ENCODE peak calls at places on chromosomes 2 and 18, in eight cellular contexts. C is body of pancreas, X is BJ, E is heart right ventricle, Q is BE2C, D is endothelial cell, Z is fibroblast of lung, R is left ventricle myocardium inferior. P is an unnamed sample.

GRCh38 chr18:40046596-40046995 is 1908.4 kb upstream of the PIK3C3 start:
- DNase-seq in D (no peak), Z (no peak), X (no peak), R (no peak), C (no peak), E (no peak), Q (no peak), P (no peak)

GRCh38 chr2:236125541-236125940 is 42.6 kb downstream of the GBX2 start:
- DNase-seq in E (no peak), R (no peak), D (no peak), X (no peak), Q (no peak), Z (no peak), C (no peak), P (no peak)

GRCh38 chr2:38293152-38293865 is 83.8 kb downstream of the ATL2 start:
- DNase-seq in C (no peak), E (no peak), X (no peak), D (no peak), Q (no peak), R (no peak), Z (no peak), P (no peak)

GRCh38 chr2:119862127-119862889 is 102.6 kb downstream of the PTPN4 start:
- DNase-seq in R (no peak), Z (no peak), Q (no peak), X (no peak), C (no peak), E (no peak), D (no peak), P (no peak)

GRCh38 chr2:42164046-42164445 is 5.1 kb upstream of the EML4 start:
- DNase-seq in C (no peak), E (no peak), R (no peak), Q (no peak), D (no peak), Z (no peak), X (no peak), P (no peak)

GRCh38 chr2:39546937-39547336 is 109.9 kb upstream of the MAP4K3 start:
- DNase-seq in C (no peak), X (no peak), Z (peak; percentile 58), Q (no peak), D (no peak), E (no peak), R (no peak), P (no peak)

GRCh38 chr2:217837001-217837491 is 165.7 kb downstream of the TNS1 start:
- DNase-seq in C (peak; percentile 42), D (no peak), Q (no peak), E (peak; percentile 84), Z (peak; percentile 49), X (peak; percentile 7), R (peak; percentile 89), P (peak; percentile 91)

GRCh38 chr2:10447300-10448207 is 573 bp downstream of the ODC1 start:
- DNase-seq in D (peak; percentile 28), R (no peak), Z (peak; percentile 51), Q (no peak), E (no peak), X (no peak), C (peak; percentile 69), P (no peak)

GRCh38 chr2:79882548-79882947 is 369.7 kb downstream of the CTNNA2 start:
- DNase-seq in C (no peak), E (no peak), Q (no peak), Z (no peak), D (no peak), R (no peak), X (no peak), P (no peak)

GRCh38 chr2:120880381-120880780 is 144.7 kb downstream of the GLI2 start:
- DNase-seq in X (no peak), Q (no peak), R (no peak), D (no peak), C (no peak), Z (peak; percentile 89), E (no peak), P (no peak)

GRCh38 chr2:235003096-235003775 is 51.4 kb downstream of the SH3BP4 start:
- DNase-seq in E (no peak), D (no peak), Z (no peak), Q (no peak), X (no peak), R (no peak), C (no peak), P (no peak)

GRCh38 chr2:239954166-239955085 is 70.7 kb downstream of the NDUFA10 start:
- DNase-seq in Z (peak; percentile 55), R (peak; percentile 22), D (no peak), Q (no peak), X (no peak), C (no peak), E (no peak), P (no peak)

GRCh38 chr2:135745545-135745944 is 3.9 kb downstream of the UBXN4 start:
- DNase-seq in C (no peak), E (no peak), X (peak; percentile 63), Q (no peak), D (no peak), Z (peak; percentile 87), R (no peak), P (no peak)

GRCh38 chr2:164014068-164014577 is 278.3 kb upstream of the FIGN start:
- DNase-seq in Z (peak; percentile 79), Q (no peak), D (no peak), C (no peak), E (peak; percentile 6), R (peak; percentile 26), X (no peak), P (no peak)

GRCh38 chr2:9110893-9111569 is 95.6 kb upstream of the ASAP2 start:
- DNase-seq in Q (no peak), C (no peak), E (no peak), Z (peak; percentile 43), X (no peak), D (peak; percentile 64), R (no peak), P (no peak)

GRCh38 chr2:47512581-47513083 is 109.7 kb downstream of the MSH2 start:
- DNase-seq in Q (peak; percentile 28), X (no peak), C (no peak), Z (no peak), E (no peak), R (no peak), D (peak; percentile 9), P (no peak)

GRCh38 chr2:195498176-195498575 is 158.8 kb upstream of the SLC39A10 start:
- DNase-seq in X (no peak), D (peak; percentile 34), E (no peak), Z (peak; percentile 19), Q (peak; percentile 38), C (peak; percentile 19), R (no peak), P (peak; percentile 12)

GRCh38 chr18:1511619-1512311 is 607.1 kb downstream of the ADCYAP1 start:
- DNase-seq in Z (no peak), R (no peak), E (no peak), D (no peak), C (no peak), X (no peak), Q (no peak), P (no peak)

GRCh38 chr18:32552421-32553030 is 81.8 kb upstream of the GAREM1 start:
- DNase-seq in X (peak; percentile 0), C (peak; percentile 84), E (peak; percentile 53), Z (peak; percentile 54), R (no peak), Q (peak; percentile 37), D (peak; percentile 66), P (no peak)

GRCh38 chr2:214774108-214774507 is 35.4 kb downstream of the BARD1 start:
- DNase-seq in X (no peak), D (no peak), Q (no peak), Z (peak; percentile 54), C (no peak), E (no peak), R (no peak), P (no peak)

GRCh38 chr2:149572102-149572953 is 15.2 kb downstream of the MMADHC start:
- DNase-seq in R (no peak), Q (no peak), Z (no peak), E (no peak), D (no peak), C (no peak), X (no peak), P (no peak)

GRCh38 chr18:54503495-54503894 is 87.5 kb upstream of the DYNAP start:
- DNase-seq in X (no peak), Q (no peak), R (no peak), E (no peak), C (no peak), D (no peak), Z (no peak), P (no peak)
- TF ChIP-seq CTCF in X (no peak), Q (no peak), R (no peak), E (no peak), C (no peak), D (no peak), Z (no peak), P (no peak)

GRCh38 chr18:34222396-34223163 is 2.1 kb downstream of the NOL4 start:
- DNase-seq in Z (peak; percentile 25), R (peak; percentile 16), E (no peak), Q (peak; percentile 57), X (no peak), C (peak; percentile 18), D (peak; percentile 56), P (no peak)

GRCh38 chr18:34225218-34225553 is 473 bp upstream of the NOL4 start:
- DNase-seq in D (no peak), Q (no peak), R (no peak), E (no peak), Z (no peak), C (no peak), X (no peak), P (no peak)

GRCh38 chr18:34223164-34223892 is 1.4 kb downstream of the NOL4 start:
- DNase-seq in E (no peak), R (no peak), Q (peak; percentile 47), D (peak; percentile 10), C (peak; percentile 16), X (no peak), Z (no peak), P (no peak)

GRCh38 chr18:34223893-34224422 is 755 bp downstream of the NOL4 start:
- DNase-seq in R (no peak), E (no peak), D (no peak), Q (no peak), C (no peak), X (no peak), Z (no peak), P (no peak)

GRCh38 chr18:34224423-34225217 is at the start of gene NOL4:
- DNase-seq in E (peak; percentile 16), Q (peak; percentile 89), X (no peak), R (no peak), C (peak; percentile 61), Z (peak; percentile 52), D (peak; percentile 76), P (no peak)
- TF ChIP-seq CTCF in E (no peak), Q (peak; percentile 57), X (no peak), R (peak; percentile 41), C (peak; percentile 11), Z (no peak), D (peak; percentile 14), P (peak; percentile 37)

GRCh38 chr2:54560146-54560881 is 104.2 kb downstream of the SPTBN1 start:
- DNase-seq in C (peak; percentile 47), D (peak; percentile 24), E (no peak), Z (peak; percentile 56), Q (no peak), R (no peak), X (no peak), P (no peak)
- TF ChIP-seq CTCF in C (no peak), D (no peak), E (no peak), Z (no peak), Q (no peak), R (no peak), X (no peak), P (no peak)

GRCh38 chr2:210895132-210895531 is 338.7 kb downstream of the CPS1 start:
- DNase-seq in E (no peak), Q (peak; percentile 12), Z (no peak), C (no peak), D (peak; percentile 7), R (no peak), X (no peak), P (no peak)
- TF ChIP-seq CTCF in E (no peak), Q (peak; percentile 43), Z (no peak), C (no peak), D (no peak), R (no peak), X (no peak), P (no peak)